ENCODE peak calls at places on chromosomes 16 and 17, in ten cellular contexts. One of them, this sample, is unnamed.

GRCh38 chr17:1241904-1242303 is 28.3 kb upstream of the BHLHA9 start:
- DNase-seq in transverse colon: no peak
- DNase-seq in GM12878: no peak
- DNase-seq in IMR-90: peak; percentile 50
- DNase-seq in spleen: no peak
- DNase-seq in uterus: peak; percentile 56
- DNase-seq in body of pancreas: peak; percentile 33
- DNase-seq in HCT116: no peak
- DNase-seq in ovary: no peak
- DNase-seq in endothelial cell of umbilical vein: no peak
- DNase-seq in this sample: peak; percentile 80

GRCh38 chr17:13541032-13541480 is 60.7 kb downstream of the HS3ST3A1 start:
- DNase-seq in transverse colon: no peak
- DNase-seq in GM12878: no peak
- DNase-seq in IMR-90: peak; percentile 96
- DNase-seq in spleen: no peak
- DNase-seq in uterus: peak; percentile 33
- DNase-seq in body of pancreas: no peak
- DNase-seq in HCT116: peak; percentile 41
- DNase-seq in ovary: no peak
- DNase-seq in endothelial cell of umbilical vein: no peak
- DNase-seq in this sample: peak; percentile 22

GRCh38 chr17:14135906-14136590 is 66.7 kb downstream of the COX10 start:
- DNase-seq in transverse colon: no peak
- DNase-seq in GM12878: no peak
- DNase-seq in IMR-90: no peak
- DNase-seq in spleen: no peak
- DNase-seq in uterus: no peak
- DNase-seq in body of pancreas: no peak
- DNase-seq in HCT116: no peak
- DNase-seq in ovary: no peak
- DNase-seq in endothelial cell of umbilical vein: no peak
- DNase-seq in this sample: no peak

GRCh38 chr17:42683407-42684031 is 1.2 kb downstream of the CNTNAP1 start:
- DNase-seq in transverse colon: peak; percentile 58
- DNase-seq in GM12878: no peak
- DNase-seq in IMR-90: peak; percentile 46
- DNase-seq in spleen: no peak
- DNase-seq in uterus: peak; percentile 68
- DNase-seq in body of pancreas: peak; percentile 61
- DNase-seq in HCT116: no peak
- DNase-seq in ovary: peak; percentile 71
- DNase-seq in endothelial cell of umbilical vein: peak; percentile 32
- DNase-seq in this sample: no peak

GRCh38 chr16:49441366-49441780 is 67.8 kb downstream of the C16orf78 start:
- DNase-seq in transverse colon: peak; percentile 76
- DNase-seq in GM12878: peak; percentile 71
- DNase-seq in IMR-90: no peak
- DNase-seq in spleen: peak; percentile 89
- DNase-seq in uterus: no peak
- DNase-seq in body of pancreas: peak; percentile 34
- DNase-seq in HCT116: no peak
- DNase-seq in ovary: peak; percentile 46
- DNase-seq in endothelial cell of umbilical vein: no peak
- DNase-seq in this sample: no peak

GRCh38 chr17:40791808-40792436 is 7.8 kb downstream of the KRT28 start:
- DNase-seq in transverse colon: no peak
- DNase-seq in GM12878: no peak
- DNase-seq in IMR-90: peak; percentile 55
- DNase-seq in spleen: no peak
- DNase-seq in uterus: no peak
- DNase-seq in body of pancreas: no peak
- DNase-seq in HCT116: peak; percentile 41
- DNase-seq in ovary: no peak
- DNase-seq in endothelial cell of umbilical vein: peak; percentile 59
- DNase-seq in this sample: no peak

GRCh38 chr17:76254275-76254674 is 10.9 kb upstream of the UBALD2 start:
- DNase-seq in transverse colon: no peak
- DNase-seq in GM12878: no peak
- DNase-seq in IMR-90: no peak
- DNase-seq in spleen: no peak
- DNase-seq in uterus: no peak
- DNase-seq in body of pancreas: no peak
- DNase-seq in HCT116: no peak
- DNase-seq in ovary: no peak
- DNase-seq in endothelial cell of umbilical vein: no peak
- DNase-seq in this sample: no peak

GRCh38 chr17:44086364-44087311 is 16.1 kb downstream of the G6PC3 start:
- DNase-seq in transverse colon: no peak
- DNase-seq in GM12878: no peak
- DNase-seq in IMR-90: peak; percentile 98
- DNase-seq in spleen: no peak
- DNase-seq in uterus: peak; percentile 73
- DNase-seq in body of pancreas: no peak
- DNase-seq in HCT116: peak; percentile 37
- DNase-seq in ovary: peak; percentile 72
- DNase-seq in endothelial cell of umbilical vein: peak; percentile 50
- DNase-seq in this sample: no peak

GRCh38 chr16:22381392-22381791 is 7.0 kb upstream of the CDR2 start:
- DNase-seq in transverse colon: no peak
- DNase-seq in GM12878: no peak
- DNase-seq in IMR-90: no peak
- DNase-seq in spleen: no peak
- DNase-seq in uterus: no peak
- DNase-seq in body of pancreas: no peak
- DNase-seq in HCT116: no peak
- DNase-seq in ovary: no peak
- DNase-seq in endothelial cell of umbilical vein: peak; percentile 10
- DNase-seq in this sample: no peak

DNA sequence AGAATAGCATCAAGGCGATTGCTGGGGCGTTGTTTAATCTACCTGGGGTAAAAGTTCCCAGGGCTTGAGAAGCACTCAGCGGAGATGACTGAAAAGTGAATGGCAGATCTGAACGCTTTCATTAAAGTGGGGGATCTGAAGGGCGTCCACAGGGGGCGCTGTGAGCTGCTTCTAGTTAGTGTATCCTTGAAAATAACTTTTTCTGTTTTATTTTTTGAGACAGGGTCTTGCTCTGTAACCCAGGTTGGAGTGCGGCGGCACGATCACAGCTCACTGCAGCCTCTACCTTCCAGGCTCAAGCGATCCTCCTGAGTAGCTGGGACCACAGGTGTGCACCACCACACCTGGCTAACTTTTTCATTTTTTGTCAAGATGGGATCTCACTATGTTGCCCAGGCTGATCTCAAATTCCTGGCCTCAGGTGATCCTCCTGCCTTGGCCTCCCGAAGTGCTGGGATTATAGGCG is 360.4 kb downstream of the SEC14L1 start:
- DNase-seq in transverse colon: peak; percentile 6
- DNase-seq in GM12878: no peak
- DNase-seq in IMR-90: no peak
- DNase-seq in spleen: peak; percentile 65
- DNase-seq in uterus: peak; percentile 15
- DNase-seq in body of pancreas: no peak
- DNase-seq in HCT116: no peak
- DNase-seq in ovary: peak; percentile 35
- DNase-seq in endothelial cell of umbilical vein: no peak
- DNase-seq in this sample: peak; percentile 74
- TF ChIP-seq CTCF in transverse colon: peak; percentile 16
- TF ChIP-seq CTCF in GM12878: peak; percentile 51
- TF ChIP-seq CTCF in IMR-90: peak; percentile 43
- TF ChIP-seq CTCF in spleen: no peak
- TF ChIP-seq CTCF in uterus: no peak
- TF ChIP-seq CTCF in body of pancreas: no peak
- TF ChIP-seq CTCF in HCT116: peak; percentile 69
- TF ChIP-seq CTCF in ovary: no peak
- TF ChIP-seq CTCF in endothelial cell of umbilical vein: peak; percentile 56
- TF ChIP-seq CTCF in this sample: no peak

DNA sequence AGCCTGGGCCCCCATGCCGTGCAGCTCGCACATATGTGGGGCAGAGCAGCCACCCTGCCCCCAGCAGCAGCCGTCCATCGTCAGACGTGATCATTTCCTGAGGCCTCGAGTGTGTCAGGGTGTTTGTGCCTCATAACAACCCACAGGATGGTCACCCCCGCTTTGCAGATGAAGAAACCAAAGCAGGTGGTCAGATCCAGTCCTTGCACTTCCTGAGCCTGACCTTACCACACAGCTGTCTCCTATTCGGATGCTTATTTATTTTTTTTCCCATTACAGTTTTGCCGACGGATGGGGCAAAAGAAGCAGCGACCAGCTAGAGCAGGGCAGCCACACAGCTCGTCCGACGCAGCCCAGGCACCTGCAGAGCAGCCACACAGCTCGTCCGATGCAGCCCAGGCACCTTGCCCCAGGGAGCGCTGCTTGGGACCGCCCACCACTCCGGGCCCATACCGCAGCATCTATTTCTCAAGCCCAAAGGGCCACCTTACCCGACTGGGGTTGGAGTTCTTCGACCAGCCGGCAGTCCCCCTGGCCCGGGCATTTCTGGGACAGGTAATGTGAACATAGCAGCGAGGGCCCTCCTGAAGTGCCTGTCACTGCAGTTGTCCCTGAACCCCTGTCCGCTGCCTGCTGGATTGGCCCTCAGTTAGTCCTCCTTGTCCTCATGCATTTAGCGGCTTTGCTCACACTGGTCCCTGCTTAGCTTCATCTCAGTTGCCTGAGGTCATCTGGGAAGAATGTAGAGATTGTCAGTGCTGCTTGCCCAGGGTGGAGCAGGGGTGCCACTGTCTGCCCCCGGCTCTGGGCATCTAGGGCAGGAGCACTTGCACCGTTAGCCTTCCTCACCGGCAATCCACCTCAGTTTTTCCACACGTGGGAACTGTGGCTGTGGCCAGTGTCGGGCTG is 1.4 kb downstream of the MPG start:
- DNase-seq in transverse colon: no peak
- DNase-seq in GM12878: no peak
- DNase-seq in IMR-90: peak; percentile 73
- DNase-seq in spleen: no peak
- DNase-seq in uterus: no peak
- DNase-seq in body of pancreas: no peak
- DNase-seq in HCT116: no peak
- DNase-seq in ovary: no peak
- DNase-seq in endothelial cell of umbilical vein: peak; percentile 42
- DNase-seq in this sample: no peak
- TF ChIP-seq POLR2A in transverse colon: no peak
- TF ChIP-seq POLR2A in GM12878: peak; percentile 19
- TF ChIP-seq POLR2A in IMR-90: no peak
- TF ChIP-seq POLR2A in spleen: no peak
- TF ChIP-seq POLR2A in uterus: no peak
- TF ChIP-seq POLR2A in body of pancreas: no peak
- TF ChIP-seq POLR2A in HCT116: no peak
- TF ChIP-seq POLR2A in ovary: no peak
- TF ChIP-seq POLR2A in endothelial cell of umbilical vein: no peak
- TF ChIP-seq POLR2A in this sample: no peak

GRCh38 chr17:19270347-19270950 is 33.3 kb downstream of the EPN2 start:
- DNase-seq in transverse colon: no peak
- DNase-seq in GM12878: no peak
- DNase-seq in IMR-90: no peak
- DNase-seq in spleen: peak; percentile 64
- DNase-seq in uterus: no peak
- DNase-seq in body of pancreas: no peak
- DNase-seq in HCT116: no peak
- DNase-seq in ovary: no peak
- DNase-seq in endothelial cell of umbilical vein: peak; percentile 11
- DNase-seq in this sample: no peak
- TF ChIP-seq CTCF in transverse colon: no peak
- TF ChIP-seq CTCF in GM12878: no peak
- TF ChIP-seq CTCF in IMR-90: no peak
- TF ChIP-seq CTCF in spleen: no peak
- TF ChIP-seq CTCF in uterus: no peak
- TF ChIP-seq CTCF in body of pancreas: no peak
- TF ChIP-seq CTCF in HCT116: peak; percentile 21
- TF ChIP-seq CTCF in ovary: no peak
- TF ChIP-seq CTCF in endothelial cell of umbilical vein: no peak
- TF ChIP-seq CTCF in this sample: no peak

GRCh38 chr17:8698142-8699050 is 46.2 kb downstream of the CCDC42 start:
- DNase-seq in transverse colon: peak; percentile 15
- DNase-seq in GM12878: no peak
- DNase-seq in IMR-90: peak; percentile 79
- DNase-seq in spleen: no peak
- DNase-seq in uterus: peak; percentile 87
- DNase-seq in body of pancreas: peak; percentile 43
- DNase-seq in HCT116: no peak
- DNase-seq in ovary: peak; percentile 89
- DNase-seq in endothelial cell of umbilical vein: peak; percentile 63
- DNase-seq in this sample: no peak

GRCh38 chr17:8696951-8697745 is 47.5 kb downstream of the CCDC42 start:
- DNase-seq in transverse colon: no peak
- DNase-seq in GM12878: no peak
- DNase-seq in IMR-90: peak; percentile 94
- DNase-seq in spleen: no peak
- DNase-seq in uterus: peak; percentile 83
- DNase-seq in body of pancreas: peak; percentile 19
- DNase-seq in HCT116: no peak
- DNase-seq in ovary: peak; percentile 84
- DNase-seq in endothelial cell of umbilical vein: peak; percentile 56
- DNase-seq in this sample: peak; percentile 79

GRCh38 chr17:8695241-8695640 is 49.4 kb downstream of the CCDC42 start:
- DNase-seq in transverse colon: no peak
- DNase-seq in GM12878: no peak
- DNase-seq in IMR-90: no peak
- DNase-seq in spleen: no peak
- DNase-seq in uterus: no peak
- DNase-seq in body of pancreas: no peak
- DNase-seq in HCT116: no peak
- DNase-seq in ovary: no peak
- DNase-seq in endothelial cell of umbilical vein: no peak
- DNase-seq in this sample: no peak

GRCh38 chr17:8695916-8696415 is 48.7 kb downstream of the CCDC42 start:
- DNase-seq in transverse colon: no peak
- DNase-seq in GM12878: no peak
- DNase-seq in IMR-90: no peak
- DNase-seq in spleen: no peak
- DNase-seq in uterus: no peak
- DNase-seq in body of pancreas: no peak
- DNase-seq in HCT116: no peak
- DNase-seq in ovary: no peak
- DNase-seq in endothelial cell of umbilical vein: no peak
- DNase-seq in this sample: peak; percentile 43

DNA sequence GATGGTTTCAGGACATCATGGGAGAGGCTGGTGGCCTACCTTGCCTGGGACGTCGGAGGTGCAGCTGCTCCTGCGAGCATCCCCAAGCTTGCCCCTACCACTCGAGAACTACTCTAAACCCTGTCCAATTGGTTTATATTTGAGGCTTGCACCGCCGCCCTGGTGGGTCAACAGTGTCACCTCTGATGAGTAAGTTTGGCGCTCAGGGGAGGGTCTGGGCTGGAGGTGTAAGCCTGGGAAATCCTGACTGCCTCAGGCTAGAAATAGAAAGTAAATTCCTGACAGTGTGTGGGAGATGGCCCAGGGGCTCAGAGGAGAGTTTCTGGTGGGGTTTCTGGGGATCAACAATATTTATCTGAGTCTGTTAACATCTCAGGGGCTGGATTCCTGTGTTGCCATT is 48.2 kb downstream of the CCDC42 start:
- DNase-seq in transverse colon: no peak
- DNase-seq in GM12878: no peak
- DNase-seq in IMR-90: peak; percentile 36
- DNase-seq in spleen: no peak
- DNase-seq in uterus: no peak
- DNase-seq in body of pancreas: no peak
- DNase-seq in HCT116: no peak
- DNase-seq in ovary: no peak
- DNase-seq in endothelial cell of umbilical vein: no peak
- DNase-seq in this sample: no peak
- TF ChIP-seq POLR2A in transverse colon: no peak
- TF ChIP-seq POLR2A in GM12878: no peak
- TF ChIP-seq POLR2A in IMR-90: no peak
- TF ChIP-seq POLR2A in spleen: no peak
- TF ChIP-seq POLR2A in uterus: no peak
- TF ChIP-seq POLR2A in body of pancreas: no peak
- TF ChIP-seq POLR2A in HCT116: no peak
- TF ChIP-seq POLR2A in ovary: no peak
- TF ChIP-seq POLR2A in endothelial cell of umbilical vein: no peak
- TF ChIP-seq POLR2A in this sample: no peak